ENCODE peak calls at places on chromosomes 11 and 22, in eight cellular contexts. One of them, this sample, is unnamed.

GRCh38 chr22:17917490-17917983 is 106.8 kb downstream of the MICAL3 start:
- DNase-seq in activated CD8-positive, alpha-beta T cell treated with anti-CD3 and anti-CD28 coated beads, Interleukin-2, amount 10 ng/mL, durations not matched to agents 7 days and 5 days: peak
- DNase-seq in brain microvascular endothelial cell: no peak
- DNase-seq in A549: no peak
- DNase-seq in cardiac fibroblast: no peak
- DNase-seq in NCI-H1436: no peak
- DNase-seq in A172: peak
- DNase-seq in HFFc6: no peak
- DNase-seq in this sample: no peak

GRCh38 chr22:31085493-31085824 is 4.3 kb downstream of the SMTN start:
- DNase-seq in activated CD8-positive, alpha-beta T cell treated with anti-CD3 and anti-CD28 coated beads, Interleukin-2, amount 10 ng/mL, durations not matched to agents 7 days and 5 days: no peak
- DNase-seq in brain microvascular endothelial cell: no peak
- DNase-seq in A549: no peak
- DNase-seq in cardiac fibroblast: peak
- DNase-seq in NCI-H1436: no peak
- DNase-seq in A172: no peak
- DNase-seq in HFFc6: no peak
- DNase-seq in this sample: no peak

GRCh38 chr11:66970808-66971442 is 4.2 kb upstream of the C11orf86 start:
- DNase-seq in activated CD8-positive, alpha-beta T cell treated with anti-CD3 and anti-CD28 coated beads, Interleukin-2, amount 10 ng/mL, durations not matched to agents 7 days and 5 days: no peak
- DNase-seq in brain microvascular endothelial cell: peak
- DNase-seq in A549: peak
- DNase-seq in cardiac fibroblast: peak
- DNase-seq in NCI-H1436: no peak
- DNase-seq in A172: peak
- DNase-seq in HFFc6: peak
- DNase-seq in this sample: peak

GRCh38 chr11:12494699-12495098 is 117.3 kb downstream of the PARVA start:
- DNase-seq in activated CD8-positive, alpha-beta T cell treated with anti-CD3 and anti-CD28 coated beads, Interleukin-2, amount 10 ng/mL, durations not matched to agents 7 days and 5 days: no peak
- DNase-seq in brain microvascular endothelial cell: peak
- DNase-seq in A549: no peak
- DNase-seq in cardiac fibroblast: peak
- DNase-seq in NCI-H1436: no peak
- DNase-seq in A172: no peak
- DNase-seq in HFFc6: peak
- DNase-seq in this sample: peak

GRCh38 chr11:123702137-123702536 is 39.3 kb downstream of the ZNF202 start:
- DNase-seq in activated CD8-positive, alpha-beta T cell treated with anti-CD3 and anti-CD28 coated beads, Interleukin-2, amount 10 ng/mL, durations not matched to agents 7 days and 5 days: no peak
- DNase-seq in brain microvascular endothelial cell: peak
- DNase-seq in A549: no peak
- DNase-seq in cardiac fibroblast: peak
- DNase-seq in NCI-H1436: peak
- DNase-seq in A172: no peak
- DNase-seq in HFFc6: no peak
- DNase-seq in this sample: no peak

GRCh38 chr11:44579172-44579804 is 13.8 kb downstream of the CD82 start:
- DNase-seq in activated CD8-positive, alpha-beta T cell treated with anti-CD3 and anti-CD28 coated beads, Interleukin-2, amount 10 ng/mL, durations not matched to agents 7 days and 5 days: no peak
- DNase-seq in brain microvascular endothelial cell: no peak
- DNase-seq in A549: no peak
- DNase-seq in cardiac fibroblast: no peak
- DNase-seq in NCI-H1436: no peak
- DNase-seq in A172: no peak
- DNase-seq in HFFc6: no peak
- DNase-seq in this sample: no peak

GRCh38 chr11:5592615-5593014 is 3.8 kb upstream of the TRIM6 start:
- DNase-seq in activated CD8-positive, alpha-beta T cell treated with anti-CD3 and anti-CD28 coated beads, Interleukin-2, amount 10 ng/mL, durations not matched to agents 7 days and 5 days: no peak
- DNase-seq in brain microvascular endothelial cell: no peak
- DNase-seq in A549: no peak
- DNase-seq in cardiac fibroblast: no peak
- DNase-seq in NCI-H1436: no peak
- DNase-seq in A172: no peak
- DNase-seq in HFFc6: no peak
- DNase-seq in this sample: no peak

GRCh38 chr11:74686792-74687191 is 44.4 kb downstream of the CHRDL2 start:
- DNase-seq in activated CD8-positive, alpha-beta T cell treated with anti-CD3 and anti-CD28 coated beads, Interleukin-2, amount 10 ng/mL, durations not matched to agents 7 days and 5 days: no peak
- DNase-seq in brain microvascular endothelial cell: peak
- DNase-seq in A549: no peak
- DNase-seq in cardiac fibroblast: peak
- DNase-seq in NCI-H1436: no peak
- DNase-seq in A172: no peak
- DNase-seq in HFFc6: peak
- DNase-seq in this sample: peak

GRCh38 chr11:17865765-17866428 is 131.3 kb downstream of the KCNC1 start:
- DNase-seq in activated CD8-positive, alpha-beta T cell treated with anti-CD3 and anti-CD28 coated beads, Interleukin-2, amount 10 ng/mL, durations not matched to agents 7 days and 5 days: no peak
- DNase-seq in brain microvascular endothelial cell: no peak
- DNase-seq in A549: no peak
- DNase-seq in cardiac fibroblast: peak
- DNase-seq in NCI-H1436: no peak
- DNase-seq in A172: no peak
- DNase-seq in HFFc6: no peak
- DNase-seq in this sample: no peak

GRCh38 chr11:103923473-103923931 is 112.9 kb upstream of the DDI1 start:
- DNase-seq in activated CD8-positive, alpha-beta T cell treated with anti-CD3 and anti-CD28 coated beads, Interleukin-2, amount 10 ng/mL, durations not matched to agents 7 days and 5 days: no peak
- DNase-seq in brain microvascular endothelial cell: no peak
- DNase-seq in A549: peak
- DNase-seq in cardiac fibroblast: no peak
- DNase-seq in NCI-H1436: no peak
- DNase-seq in A172: peak
- DNase-seq in HFFc6: no peak
- DNase-seq in this sample: no peak

GRCh38 chr11:69476715-69477025 is 4.8 kb upstream of the LINC01488 start:
- DNase-seq in activated CD8-positive, alpha-beta T cell treated with anti-CD3 and anti-CD28 coated beads, Interleukin-2, amount 10 ng/mL, durations not matched to agents 7 days and 5 days: no peak
- DNase-seq in brain microvascular endothelial cell: no peak
- DNase-seq in A549: no peak
- DNase-seq in cardiac fibroblast: no peak
- DNase-seq in NCI-H1436: no peak
- DNase-seq in A172: no peak
- DNase-seq in HFFc6: no peak
- DNase-seq in this sample: no peak

GRCh38 chr11:103637250-103637649 is 399.2 kb upstream of the DDI1 start:
- DNase-seq in activated CD8-positive, alpha-beta T cell treated with anti-CD3 and anti-CD28 coated beads, Interleukin-2, amount 10 ng/mL, durations not matched to agents 7 days and 5 days: no peak
- DNase-seq in brain microvascular endothelial cell: no peak
- DNase-seq in A549: no peak
- DNase-seq in cardiac fibroblast: no peak
- DNase-seq in NCI-H1436: no peak
- DNase-seq in A172: peak
- DNase-seq in HFFc6: peak
- DNase-seq in this sample: peak

GRCh38 chr11:82315093-82315492 is 418.6 kb downstream of the FAM181B start:
- DNase-seq in activated CD8-positive, alpha-beta T cell treated with anti-CD3 and anti-CD28 coated beads, Interleukin-2, amount 10 ng/mL, durations not matched to agents 7 days and 5 days: no peak
- DNase-seq in brain microvascular endothelial cell: no peak
- DNase-seq in A549: no peak
- DNase-seq in cardiac fibroblast: no peak
- DNase-seq in NCI-H1436: no peak
- DNase-seq in A172: peak
- DNase-seq in HFFc6: no peak
- DNase-seq in this sample: no peak

GRCh38 chr11:75793966-75794365 is 21.0 kb upstream of the UVRAG start:
- DNase-seq in activated CD8-positive, alpha-beta T cell treated with anti-CD3 and anti-CD28 coated beads, Interleukin-2, amount 10 ng/mL, durations not matched to agents 7 days and 5 days: no peak
- DNase-seq in brain microvascular endothelial cell: no peak
- DNase-seq in A549: no peak
- DNase-seq in cardiac fibroblast: no peak
- DNase-seq in NCI-H1436: no peak
- DNase-seq in A172: no peak
- DNase-seq in HFFc6: no peak
- DNase-seq in this sample: no peak